ENCODE peak calls at places on chromosomes 13 and 19, in four cellular contexts. B is fibroblast of lung, I is AG10803, E is breast epithelium. K is an unnamed sample.
A peak's percentile ranks its signal among the peaks of the same experiment; 100 is the strongest.

GRCh38 chr13:41061914-41062837 is 867 bp downstream of the WBP4 start:
- DNase-seq in B (peak; percentile 69), I (peak; percentile 68), E (no peak), K (no peak)

GRCh38 chr13:113932060-113932459 is 41.8 kb downstream of the C13orf46 start:
- DNase-seq in B (no peak), I (no peak), E (no peak), K (no peak)

GRCh38 chr13:52664269-52664668 is 11.6 kb downstream of the SUGT1 start:
- DNase-seq in B (no peak), I (no peak), E (no peak), K (no peak)

GRCh38 chr19:13155472-13156284 is 5.5 kb downstream of the IER2 start:
- DNase-seq in B (peak; percentile 79), I (peak; percentile 75), E (peak; percentile 75), K (peak; percentile 92)

GRCh38 chr13:64459778-64460177 is 2770.4 kb downstream of the PCDH9 start:
- DNase-seq in B (no peak), I (no peak), E (no peak), K (no peak)

GRCh38 chr19:16702123-16702522 is 17.5 kb upstream of the NWD1 start:
- DNase-seq in B (peak; percentile 51), I (peak; percentile 81), E (peak; percentile 88), K (no peak)

GRCh38 chr13:53941588-53942190 is 913.1 kb downstream of the OLFM4 start:
- DNase-seq in B (no peak), I (no peak), E (no peak), K (no peak)

GRCh38 chr19:37906868-37907734 is at the start of gene SIPA1L3:
- DNase-seq in B (peak; percentile 95), I (peak; percentile 93), E (peak; percentile 92), K (no peak)

GRCh38 chr19:49983645-49984229 is 22.8 kb upstream of the SIGLEC11 start:
- DNase-seq in B (peak; percentile 7), I (peak; percentile 32), E (peak; percentile 24), K (no peak)

DNA sequence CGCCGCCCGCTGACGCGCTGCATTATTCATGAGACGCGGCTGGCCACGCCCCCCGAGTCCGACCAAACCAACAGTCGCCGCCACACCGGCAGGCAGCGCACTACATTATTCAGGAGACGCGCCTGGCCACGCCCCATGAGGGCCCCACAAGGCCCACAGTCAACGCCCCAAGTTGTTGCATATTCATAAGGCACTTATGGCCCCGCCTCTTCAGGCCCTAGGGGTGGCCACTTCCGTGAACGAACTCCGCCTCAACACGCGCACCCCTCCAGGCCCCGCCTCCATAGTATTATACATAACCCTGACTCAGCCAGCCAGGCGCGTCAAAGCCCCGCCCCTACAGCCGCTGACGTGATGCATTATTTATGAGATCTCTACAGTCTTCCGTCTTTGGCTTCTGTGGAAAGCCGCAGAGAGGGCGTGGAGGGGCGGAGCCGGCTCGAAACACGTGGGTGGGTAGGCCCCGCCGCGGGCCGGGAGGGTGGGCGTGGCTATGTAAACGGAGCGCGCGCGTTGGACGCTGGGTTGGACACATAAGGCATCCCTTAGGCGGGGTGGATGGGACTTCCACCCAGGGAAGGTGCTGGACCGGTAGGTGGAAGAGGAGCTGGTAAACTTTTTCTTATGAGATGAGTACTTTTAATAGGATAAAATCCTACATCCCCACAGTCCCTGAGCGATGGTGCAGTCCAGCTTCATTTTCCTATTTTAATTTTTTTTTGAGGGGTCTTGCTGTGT is 423 bp upstream of the ELL start:
- DNase-seq in B (peak; percentile 100), I (peak; percentile 100), E (peak; percentile 100), K (peak; percentile 100)
- H3K4me3 ChIP-seq in B (peak overlapping the region; percentile 99), I (peak overlapping the region; percentile 98), E (peak overlapping the region; percentile 100), K (peak overlapping the region; percentile 95)

GRCh38 chr13:49456156-49456555 is 12.1 kb downstream of the SETDB2 start:
- DNase-seq in B (no peak), I (no peak), E (no peak), K (no peak)
- TF ChIP-seq CTCF in B (no peak), I (no peak), E (no peak), K (no peak)

DNA sequence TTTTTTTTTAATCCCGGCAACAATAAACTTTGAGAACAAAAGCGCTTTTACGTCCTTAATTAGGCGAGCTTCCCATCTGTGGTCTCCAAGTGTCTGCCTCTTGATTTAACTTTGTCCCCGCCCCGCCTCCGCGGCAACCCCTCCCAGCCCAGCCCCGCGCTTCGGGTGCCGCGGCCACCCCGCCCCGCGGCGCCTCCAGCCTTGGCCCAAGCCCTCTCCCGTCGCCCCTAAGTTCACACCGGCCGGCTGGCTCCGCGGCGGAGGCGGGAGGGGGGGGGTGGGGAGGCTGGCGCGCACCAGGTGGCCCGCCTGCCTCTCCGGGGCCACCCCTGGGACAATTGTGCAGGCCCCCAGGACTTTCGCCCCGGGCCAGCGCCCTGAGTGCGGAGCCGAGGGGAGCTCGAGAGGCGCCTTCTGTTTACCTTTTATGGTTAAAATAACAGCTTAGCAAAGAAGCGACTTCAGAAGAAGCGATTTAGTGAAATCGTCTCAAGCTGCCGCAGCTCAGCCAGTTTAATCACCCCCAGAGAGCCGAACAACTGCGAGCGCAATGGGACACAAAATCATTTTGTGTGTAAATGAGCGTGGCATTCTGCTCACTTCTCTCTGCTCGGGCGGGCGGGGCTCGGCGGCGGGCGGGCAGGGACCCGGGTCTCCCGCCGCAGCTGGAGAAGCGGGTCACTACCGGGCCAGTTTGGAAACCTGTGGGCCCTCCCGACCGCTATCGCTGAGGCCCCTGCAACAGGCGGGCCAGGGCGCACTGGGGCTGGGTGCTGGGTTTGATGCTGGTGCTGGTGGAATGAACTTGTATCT is 1.4 kb downstream of the KCTD15 start:
- DNase-seq in B (peak; percentile 58), I (peak; percentile 33), E (no peak), K (no peak)
- H3K4me3 ChIP-seq in B (peak overlapping the region; percentile 60), I (peak overlapping the region; percentile 74), E (peak overlapping the region; percentile 86), K (peak overlapping the region; percentile 68)

GRCh38 chr19:30437869-30438268 is 65.7 kb downstream of the ZNF536 start:
- DNase-seq in B (no peak), I (no peak), E (no peak), K (no peak)
- TF ChIP-seq CTCF in B (no peak), I (peak; percentile 14), E (no peak), K (no peak)

GRCh38 chr19:48718711-48719231 is 754 bp downstream of the MAMSTR start:
- DNase-seq in B (no peak), I (no peak), E (no peak), K (no peak)

GRCh38 chr19:48717059-48717395 is 2.5 kb downstream of the MAMSTR start:
- DNase-seq in B (peak; percentile 32), I (peak; percentile 27), E (no peak), K (no peak)

GRCh38 chr19:48720613-48721296 is 1.2 kb upstream of the MAMSTR start:
- DNase-seq in B (peak; percentile 99), I (peak; percentile 99), E (peak; percentile 99), K (no peak)

GRCh38 chr19:48720251-48720612 is 707 bp upstream of the MAMSTR start:
- DNase-seq in B (no peak), I (no peak), E (no peak), K (no peak)

DNA sequence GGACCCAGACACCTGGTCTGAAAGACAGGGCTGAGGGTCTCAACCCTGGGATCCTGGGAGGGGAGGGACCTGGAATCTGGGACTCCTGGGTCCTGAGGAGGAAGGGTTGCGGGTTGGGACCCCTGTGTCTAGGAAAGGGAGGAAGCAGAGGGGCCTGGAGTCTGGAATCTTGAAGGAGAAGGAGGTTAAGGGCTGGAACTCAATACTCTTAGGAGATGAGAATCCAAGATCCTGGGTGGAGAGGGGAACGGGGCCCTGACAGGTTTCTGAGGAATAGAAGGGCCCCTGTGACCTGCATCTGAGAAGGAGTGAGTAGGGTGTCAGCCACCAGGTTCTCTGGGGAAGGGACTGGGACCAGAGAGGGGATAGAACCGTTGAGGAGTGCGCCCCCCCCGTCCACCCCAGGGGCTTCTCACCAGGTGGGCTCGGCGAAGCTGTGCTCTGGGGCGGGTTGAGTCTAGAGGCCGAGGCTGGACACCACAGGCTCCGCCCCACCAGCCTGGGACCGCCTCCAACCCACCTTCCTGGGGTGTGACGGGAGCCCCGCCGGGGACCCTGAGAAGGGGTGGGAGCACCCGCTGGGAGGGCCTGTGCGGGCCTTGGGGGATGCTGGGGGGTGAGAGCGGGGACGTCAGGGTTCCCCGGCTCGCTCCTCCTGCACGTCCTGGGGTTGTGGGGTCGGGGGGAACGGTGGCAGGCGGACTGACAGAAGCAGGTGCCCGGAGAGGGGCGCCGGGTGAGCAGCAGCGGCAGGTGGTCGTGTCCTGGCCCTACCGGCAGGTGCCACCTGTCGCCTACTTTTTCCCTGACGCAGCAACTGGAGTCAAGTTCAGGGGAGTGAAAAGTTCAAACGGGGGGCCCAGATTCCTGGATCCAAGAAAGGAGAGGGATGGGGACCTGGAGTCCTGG is at the start of gene MAMSTR:
- DNase-seq in B (no peak), I (no peak), E (no peak), K (no peak)
- H3K4me3 ChIP-seq in B (peak within 1 kb of the TSS; percentile 65), I (peak within 1 kb of the TSS; percentile 81), E (peak within 1 kb of the TSS; percentile 52), K (peak within 1 kb of the TSS; percentile 48)

DNA sequence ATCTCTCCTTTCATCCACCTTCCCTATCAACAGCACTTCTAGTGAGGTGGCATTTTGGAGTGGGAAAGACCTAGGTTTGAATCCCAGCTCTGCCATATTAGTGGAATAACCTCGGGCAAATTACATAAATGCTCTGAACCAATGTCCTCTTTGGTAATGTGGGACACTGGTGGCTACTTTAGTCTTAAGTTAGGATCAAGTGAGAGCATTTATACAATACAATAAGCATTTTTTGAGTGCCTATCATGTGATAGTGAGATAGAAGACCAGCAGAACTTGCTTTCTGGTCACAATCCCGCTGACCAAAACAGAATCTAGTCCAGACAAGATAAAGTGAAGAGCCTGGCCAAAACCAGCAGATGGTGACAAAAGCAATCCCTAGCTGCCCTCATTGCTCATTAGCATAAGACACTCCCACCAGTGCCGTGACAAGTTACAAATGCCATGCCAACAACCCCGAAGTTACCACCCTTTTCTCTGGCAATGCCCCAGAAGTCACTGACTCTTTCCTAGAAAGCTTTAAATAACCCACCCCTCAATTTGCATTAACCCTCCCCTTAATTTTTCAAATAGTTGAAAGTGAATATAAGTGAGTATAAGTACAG is 28.8 kb upstream of the KPNA3 start:
- DNase-seq in B (no peak), I (peak; percentile 4), E (no peak), K (no peak)
- TF ChIP-seq CTCF in B (no peak), I (peak; percentile 14), E (no peak), K (no peak)

GRCh38 chr19:35117017-35117570 is 1.5 kb downstream of the FXYD3 start:
- DNase-seq in B (no peak), I (no peak), E (no peak), K (no peak)

GRCh38 chr19:35116085-35116801 is 620 bp downstream of the FXYD3 start:
- DNase-seq in B (no peak), I (no peak), E (peak; percentile 69), K (no peak)

GRCh38 chr19:35117791-35118190 is 2.2 kb downstream of the FXYD3 start:
- DNase-seq in B (no peak), I (no peak), E (no peak), K (no peak)

GRCh38 chr19:35114656-35115537 is 726 bp upstream of the FXYD3 start:
- DNase-seq in B (peak; percentile 29), I (peak; percentile 31), E (peak; percentile 72), K (no peak)

DNA sequence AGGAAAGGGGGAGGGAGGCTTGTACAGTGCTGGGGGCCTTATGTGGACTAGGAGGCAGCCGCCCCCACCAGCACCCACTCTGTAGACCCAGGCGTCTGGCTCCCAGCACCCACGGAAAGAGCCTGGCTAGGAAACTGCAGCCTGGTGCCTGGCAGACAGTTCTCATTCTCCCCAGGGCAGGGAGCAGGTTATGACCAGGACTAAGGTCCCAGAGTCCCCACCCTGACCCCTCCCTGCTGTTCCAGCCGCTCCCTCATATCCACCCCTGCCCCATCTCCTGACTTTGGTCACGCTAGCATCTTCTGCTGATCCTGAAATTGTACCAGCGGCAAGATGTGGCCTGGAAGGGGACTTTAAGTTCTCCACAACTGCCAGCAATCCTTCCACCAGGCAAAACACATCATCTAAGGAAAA is at the start of gene FXYD3:
- DNase-seq in B (no peak), I (no peak), E (no peak), K (no peak)
- H3K4me3 ChIP-seq in B (peak within 1 kb of the TSS; percentile 44), I (no peak within 1 kb of the TSS), E (peak within 1 kb of the TSS; percentile 60), K (peak within 1 kb of the TSS; percentile 46)

GRCh38 chr13:73228546-73228945 is 169.7 kb downstream of the KLF5 start:
- DNase-seq in B (peak; percentile 36), I (no peak), E (no peak), K (no peak)
- TF ChIP-seq CTCF in B (no peak), I (peak; percentile 22), E (no peak), K (no peak)

GRCh38 chr13:110559986-110560385 is 1.5 kb downstream of the RAB20 start:
- DNase-seq in B (no peak), I (no peak), E (no peak), K (no peak)
- H3K4me3 ChIP-seq in B (peak overlapping the region; percentile 47), I (peak overlapping the region; percentile 49), E (peak overlapping the region; percentile 81), K (peak overlapping the region; percentile 97)